ENCODE peak calls at places on chromosomes 16 and 17, in four cellular contexts. Q is cerebellar nuclear complex, T is HS-27A, N is non-pigmented ciliary epithelial cell. L is an unnamed sample.

GRCh38 chr17:82238562-82239201 is 9.8 kb downstream of the SLC16A3 start:
- DNase-seq in Q (no peak), T (no peak), N (peak; percentile 79), L (no peak)

GRCh38 chr16:81700071-81700779 is 78.9 kb upstream of the PLCG2 start:
- DNase-seq in Q (no peak), T (no peak), N (no peak), L (no peak)

GRCh38 chr17:32763855-32764439 is 113.0 kb downstream of the MYO1D start:
- DNase-seq in Q (no peak), T (no peak), N (no peak), L (no peak)

GRCh38 chr17:78256705-78257559 is 25.5 kb downstream of the TMEM235 start:
- DNase-seq in Q (no peak), T (no peak), N (no peak), L (no peak)

GRCh38 chr17:733743-734142 is 1.3 kb downstream of the TLCD3A start:
- DNase-seq in Q (no peak), T (no peak), N (no peak), L (no peak)

GRCh38 chr17:75693500-75694481 is 26.7 kb downstream of the SAP30BP start:
- DNase-seq in Q (peak; percentile 33), T (peak; percentile 95), N (no peak), L (peak; percentile 84)

GRCh38 chr17:72378414-72379395 is 257.9 kb downstream of the SOX9 start:
- DNase-seq in Q (no peak), T (no peak), N (no peak), L (no peak)

GRCh38 chr17:78915872-78916632 is 9.1 kb downstream of the TIMP2 start:
- DNase-seq in Q (no peak), T (no peak), N (no peak), L (no peak)

GRCh38 chr17:8189041-8189710 is 804 bp downstream of the BORCS6 start:
- DNase-seq in Q (no peak), T (no peak), N (no peak), L (no peak)

GRCh38 chr17:56752263-56752662 is 81.5 kb downstream of the C17orf67 start:
- DNase-seq in Q (no peak), T (no peak), N (no peak), L (no peak)

GRCh38 chr17:20995164-20995872 is 47.5 kb downstream of the USP22 start:
- DNase-seq in Q (no peak), T (no peak), N (no peak), L (no peak)

GRCh38 chr17:71085238-71086033 is 916.1 kb downstream of the KCNJ2 start:
- DNase-seq in Q (no peak), T (no peak), N (no peak), L (no peak)

GRCh38 chr17:41811549-41812175 is at the start of gene P3H4:
- DNase-seq in Q (no peak), T (no peak), N (no peak), L (peak; percentile 42)

GRCh38 chr16:26454102-26454501 is 612.6 kb upstream of the C16orf82 start:
- DNase-seq in Q (no peak), T (no peak), N (no peak), L (no peak)

GRCh38 chr17:76523084-76524037 is 14.1 kb downstream of the CYGB start:
- DNase-seq in Q (no peak), T (no peak), N (no peak), L (no peak)

GRCh38 chr16:75506567-75506966 is 11.3 kb upstream of the CHST6 start:
- DNase-seq in Q (no peak), T (peak; percentile 39), N (peak; percentile 82), L (no peak)

GRCh38 chr17:13594762-13595697 is 6.7 kb downstream of the HS3ST3A1 start:
- DNase-seq in Q (no peak), T (peak; percentile 49), N (peak; percentile 67), L (peak; percentile 69)

GRCh38 chr17:76537578-76538280 is at the start of gene CYGB:
- DNase-seq in Q (no peak), T (no peak), N (no peak), L (no peak)

GRCh38 chr16:69276143-69277115 is 34.7 kb upstream of the VPS4A start:
- DNase-seq in Q (no peak), T (peak; percentile 84), N (peak; percentile 79), L (peak; percentile 91)

GRCh38 chr17:20200016-20200788 is 191.0 kb downstream of the SPECC1 start:
- DNase-seq in Q (no peak), T (no peak), N (no peak), L (no peak)

GRCh38 chr17:6269474-6269873 is 165.4 kb downstream of the AIPL1 start:
- DNase-seq in Q (no peak), T (no peak), N (no peak), L (peak; percentile 10)

GRCh38 chr16:29009050-29009837 is 24.4 kb downstream of the LAT start:
- DNase-seq in Q (no peak), T (no peak), N (no peak), L (no peak)

GRCh38 chr16:56847173-56847948 is 17.6 kb upstream of the SLC12A3 start:
- DNase-seq in Q (no peak), T (no peak), N (no peak), L (no peak)

GRCh38 chr17:3485481-3486068 is 9.8 kb downstream of the ASPA start:
- DNase-seq in Q (no peak), T (no peak), N (no peak), L (no peak)

GRCh38 chr17:57544381-57544780 is 200.7 kb downstream of the CCDC182 start:
- DNase-seq in Q (no peak), T (no peak), N (no peak), L (no peak)

GRCh38 chr17:45129426-45129939 is 2.8 kb downstream of the PLCD3 start:
- DNase-seq in Q (no peak), T (no peak), N (no peak), L (peak; percentile 45)

GRCh38 chr16:67959520-67959919 is 8.9 kb downstream of the SLC12A4 start:
- DNase-seq in Q (no peak), T (no peak), N (no peak), L (peak; percentile 30)

GRCh38 chr17:50423553-50424159 is 2.4 kb upstream of the ACSF2 start:
- DNase-seq in Q (no peak), T (peak; percentile 75), N (peak; percentile 42), L (no peak)

GRCh38 chr17:63381101-63381729 is 64.9 kb downstream of the CYB561 start:
- DNase-seq in Q (no peak), T (no peak), N (no peak), L (no peak)

GRCh38 chr17:49074851-49075540 is 57.6 kb upstream of the B4GALNT2 start:
- DNase-seq in Q (no peak), T (no peak), N (no peak), L (no peak)

GRCh38 chr17:3886776-3887175 is 6.1 kb downstream of the CAMKK1 start:
- DNase-seq in Q (no peak), T (no peak), N (no peak), L (no peak)